ENCODE peak calls at places on chromosomes 11 and 22, in six cellular contexts. Y is memory B cell, P is IMR-90, A is neuronal stem cell, V is Right ventricle myocardium superior, S is EL. Z is an unnamed sample.

GRCh38 chr22:34324763-34325162 is 404.5 kb upstream of the LARGE1 start:
- DNase-seq in S (no peak), V (peak), Y (no peak), A (no peak), P (no peak), Z (no peak)

GRCh38 chr11:62959077-62959980 is 25.4 kb downstream of the SLC22A6 start:
- DNase-seq in V (no peak), P (no peak), S (no peak), A (no peak), Y (no peak), Z (peak)

GRCh38 chr11:28384418-28384817 is 276.2 kb downstream of the METTL15 start:
- DNase-seq in A (no peak), S (peak), Y (no peak), V (no peak), P (peak), Z (no peak)

GRCh38 chr11:40130427-40130826 is 1329.0 kb downstream of the LRRC4C start:
- DNase-seq in S (no peak), P (no peak), Y (no peak), V (no peak), A (peak), Z (peak)

GRCh38 chr22:18927573-18927972 is 8.5 kb downstream of the PRODH start:
- DNase-seq in S (no peak), Y (no peak), A (no peak), P (no peak), V (no peak), Z (no peak)

GRCh38 chr22:50316114-50317065 is 8.9 kb upstream of the PLXNB2 start:
- DNase-seq in Y (no peak), S (no peak), P (no peak), A (no peak), V (no peak), Z (no peak)

GRCh38 chr11:70549796-70550195 is 151.5 kb downstream of the CTTN start:
- DNase-seq in Y (no peak), V (peak), S (no peak), P (no peak), A (no peak), Z (no peak)

GRCh38 chr11:118202599-118203422 is 22.0 kb downstream of the JAML start:
- DNase-seq in P (no peak), A (no peak), Y (no peak), V (no peak), S (no peak), Z (no peak)

GRCh38 chr22:42962295-42963230 is 52.4 kb downstream of the PACSIN2 start:
- DNase-seq in P (peak), Y (no peak), S (peak), A (no peak), V (peak), Z (no peak)

GRCh38 chr11:4038973-4039372 is 55.6 kb upstream of the RRM1 start:
- DNase-seq in A (no peak), P (peak), S (peak), V (no peak), Y (no peak), Z (no peak)

Z was measured in ecto neural progenitor cell.